ENCODE peak calls at places on chromosomes 1 and 21, in four cellular contexts. One of them, this sample, is unnamed.

GRCh38 chr1:94237291-94238226 is at the start of gene ARHGAP29:
- DNase-seq in stimulated activated CD8-positive, alpha-beta memory T cell treated with anti-CD3 and anti-CD28 coated beads, Interleukin-4, amount 100 ng/mL, for 48 hours: peak; percentile 74
- DNase-seq in COLO829: peak; percentile 15
- DNase-seq in left ventricle myocardium superior: peak; percentile 92
- DNase-seq in this sample: no peak

GRCh38 chr1:49552101-49552500 is 471.7 kb downstream of the AGBL4 start:
- DNase-seq in stimulated activated CD8-positive, alpha-beta memory T cell treated with anti-CD3 and anti-CD28 coated beads, Interleukin-4, amount 100 ng/mL, for 48 hours: no peak
- DNase-seq in COLO829: no peak
- DNase-seq in left ventricle myocardium superior: no peak
- DNase-seq in this sample: no peak

GRCh38 chr1:1922782-1923680 is 4.0 kb upstream of the TMEM52 start:
- DNase-seq in stimulated activated CD8-positive, alpha-beta memory T cell treated with anti-CD3 and anti-CD28 coated beads, Interleukin-4, amount 100 ng/mL, for 48 hours: no peak
- DNase-seq in COLO829: no peak
- DNase-seq in left ventricle myocardium superior: peak; percentile 28
- DNase-seq in this sample: no peak

GRCh38 chr1:9427388-9427787 is 111.9 kb upstream of the SLC25A33 start:
- DNase-seq in stimulated activated CD8-positive, alpha-beta memory T cell treated with anti-CD3 and anti-CD28 coated beads, Interleukin-4, amount 100 ng/mL, for 48 hours: no peak
- DNase-seq in COLO829: no peak
- DNase-seq in left ventricle myocardium superior: no peak
- DNase-seq in this sample: no peak

GRCh38 chr21:34736116-34736870 is 67.5 kb downstream of the CLIC6 start:
- DNase-seq in stimulated activated CD8-positive, alpha-beta memory T cell treated with anti-CD3 and anti-CD28 coated beads, Interleukin-4, amount 100 ng/mL, for 48 hours: no peak
- DNase-seq in COLO829: no peak
- DNase-seq in left ventricle myocardium superior: no peak
- DNase-seq in this sample: no peak

GRCh38 chr1:16173447-16174260 is 17.8 kb upstream of the EPHA2 start:
- DNase-seq in stimulated activated CD8-positive, alpha-beta memory T cell treated with anti-CD3 and anti-CD28 coated beads, Interleukin-4, amount 100 ng/mL, for 48 hours: no peak
- DNase-seq in COLO829: no peak
- DNase-seq in left ventricle myocardium superior: no peak
- DNase-seq in this sample: no peak

GRCh38 chr1:157993179-157994080 is at the start of gene KIRREL1:
- DNase-seq in stimulated activated CD8-positive, alpha-beta memory T cell treated with anti-CD3 and anti-CD28 coated beads, Interleukin-4, amount 100 ng/mL, for 48 hours: no peak
- DNase-seq in COLO829: no peak
- DNase-seq in left ventricle myocardium superior: peak; percentile 76
- DNase-seq in this sample: no peak

GRCh38 chr21:17554120-17554519 is 41.3 kb downstream of the CXADR start:
- DNase-seq in stimulated activated CD8-positive, alpha-beta memory T cell treated with anti-CD3 and anti-CD28 coated beads, Interleukin-4, amount 100 ng/mL, for 48 hours: no peak
- DNase-seq in COLO829: no peak
- DNase-seq in left ventricle myocardium superior: no peak
- DNase-seq in this sample: no peak

GRCh38 chr1:100629391-100629790 is 90.2 kb upstream of the VCAM1 start:
- DNase-seq in stimulated activated CD8-positive, alpha-beta memory T cell treated with anti-CD3 and anti-CD28 coated beads, Interleukin-4, amount 100 ng/mL, for 48 hours: no peak
- DNase-seq in COLO829: no peak
- DNase-seq in left ventricle myocardium superior: no peak
- DNase-seq in this sample: no peak

GRCh38 chr1:201883786-201884185 is 4.9 kb upstream of the SHISA4 start:
- DNase-seq in stimulated activated CD8-positive, alpha-beta memory T cell treated with anti-CD3 and anti-CD28 coated beads, Interleukin-4, amount 100 ng/mL, for 48 hours: no peak
- DNase-seq in COLO829: no peak
- DNase-seq in left ventricle myocardium superior: peak; percentile 62
- DNase-seq in this sample: no peak

GRCh38 chr1:90313756-90314155 is 318.8 kb downstream of the ZNF326 start:
- DNase-seq in stimulated activated CD8-positive, alpha-beta memory T cell treated with anti-CD3 and anti-CD28 coated beads, Interleukin-4, amount 100 ng/mL, for 48 hours: no peak
- DNase-seq in COLO829: no peak
- DNase-seq in left ventricle myocardium superior: no peak
- DNase-seq in this sample: no peak